ENCODE peak calls at places on chromosomes 11 and 22, in nine cellular contexts. One of them, this sample, is unnamed.

GRCh38 chr11:20355221-20356219 is 8.0 kb upstream of the HTATIP2 start:
- DNase-seq in ovary: no peak
- DNase-seq in transverse colon: peak
- DNase-seq in sigmoid colon: no peak
- DNase-seq in tibial nerve: no peak
- DNase-seq in gastrocnemius medialis: no peak
- DNase-seq in body of pancreas: peak
- DNase-seq in suprapubic skin: no peak
- DNase-seq in IMR-90: peak
- DNase-seq in this sample: peak

GRCh38 chr11:71489311-71490043 is 36.5 kb downstream of the NADSYN1 start:
- DNase-seq in gastrocnemius medialis: no peak
- DNase-seq in body of pancreas: no peak
- DNase-seq in IMR-90: peak
- DNase-seq in tibial nerve: no peak
- DNase-seq in transverse colon: no peak
- DNase-seq in sigmoid colon: peak
- DNase-seq in ovary: no peak
- DNase-seq in suprapubic skin: peak
- DNase-seq in this sample: no peak

GRCh38 chr11:69651834-69652620 is 11.1 kb downstream of the CCND1 start:
- DNase-seq in IMR-90: no peak
- DNase-seq in gastrocnemius medialis: no peak
- DNase-seq in suprapubic skin: no peak
- DNase-seq in transverse colon: no peak
- DNase-seq in body of pancreas: no peak
- DNase-seq in sigmoid colon: no peak
- DNase-seq in ovary: no peak
- DNase-seq in tibial nerve: no peak
- DNase-seq in this sample: peak

GRCh38 chr22:46007848-46008261 is 30.9 kb upstream of the WNT7B start:
- DNase-seq in tibial nerve: peak
- DNase-seq in IMR-90: peak
- DNase-seq in transverse colon: peak
- DNase-seq in sigmoid colon: peak
- DNase-seq in gastrocnemius medialis: peak
- DNase-seq in body of pancreas: peak
- DNase-seq in ovary: peak
- DNase-seq in suprapubic skin: peak
- DNase-seq in this sample: no peak

GRCh38 chr11:24298126-24298525 is 198.7 kb upstream of the LUZP2 start:
- DNase-seq in transverse colon: no peak
- DNase-seq in gastrocnemius medialis: no peak
- DNase-seq in suprapubic skin: no peak
- DNase-seq in sigmoid colon: no peak
- DNase-seq in tibial nerve: no peak
- DNase-seq in ovary: no peak
- DNase-seq in IMR-90: peak
- DNase-seq in body of pancreas: no peak
- DNase-seq in this sample: no peak

GRCh38 chr22:32698926-32699619 is 102.4 kb upstream of the TIMP3 start:
- DNase-seq in suprapubic skin: peak
- DNase-seq in body of pancreas: peak
- DNase-seq in sigmoid colon: peak
- DNase-seq in transverse colon: peak
- DNase-seq in ovary: no peak
- DNase-seq in IMR-90: no peak
- DNase-seq in gastrocnemius medialis: no peak
- DNase-seq in tibial nerve: peak
- DNase-seq in this sample: no peak

GRCh38 chr11:32448232-32448631 is 12.9 kb upstream of the WT1 start:
- DNase-seq in transverse colon: no peak
- DNase-seq in IMR-90: no peak
- DNase-seq in suprapubic skin: no peak
- DNase-seq in tibial nerve: no peak
- DNase-seq in ovary: no peak
- DNase-seq in gastrocnemius medialis: no peak
- DNase-seq in body of pancreas: no peak
- DNase-seq in sigmoid colon: no peak
- DNase-seq in this sample: no peak

GRCh38 chr11:117095301-117096139 is 2.7 kb downstream of the SIK3 start:
- DNase-seq in sigmoid colon: no peak
- DNase-seq in transverse colon: no peak
- DNase-seq in tibial nerve: no peak
- DNase-seq in ovary: no peak
- DNase-seq in IMR-90: peak
- DNase-seq in body of pancreas: no peak
- DNase-seq in suprapubic skin: no peak
- DNase-seq in gastrocnemius medialis: no peak
- DNase-seq in this sample: no peak

GRCh38 chr11:68497761-68498160 is 37.2 kb downstream of the PPP6R3 start:
- DNase-seq in ovary: no peak
- DNase-seq in IMR-90: no peak
- DNase-seq in suprapubic skin: no peak
- DNase-seq in sigmoid colon: no peak
- DNase-seq in transverse colon: no peak
- DNase-seq in tibial nerve: no peak
- DNase-seq in gastrocnemius medialis: no peak
- DNase-seq in body of pancreas: no peak
- DNase-seq in this sample: no peak

GRCh38 chr11:43923327-43924111 is 18.9 kb upstream of the C11orf96 start:
- DNase-seq in sigmoid colon: peak
- DNase-seq in body of pancreas: no peak
- DNase-seq in suprapubic skin: no peak
- DNase-seq in transverse colon: no peak
- DNase-seq in IMR-90: peak
- DNase-seq in gastrocnemius medialis: peak
- DNase-seq in ovary: peak
- DNase-seq in tibial nerve: peak
- DNase-seq in this sample: no peak

GRCh38 chr11:104609297-104609696 is 289.0 kb downstream of the CASP12 start:
- DNase-seq in ovary: no peak
- DNase-seq in IMR-90: peak
- DNase-seq in body of pancreas: peak
- DNase-seq in sigmoid colon: no peak
- DNase-seq in suprapubic skin: no peak
- DNase-seq in gastrocnemius medialis: no peak
- DNase-seq in tibial nerve: no peak
- DNase-seq in transverse colon: peak
- DNase-seq in this sample: no peak

GRCh38 chr11:119983240-119983732 is 154.6 kb downstream of the TRIM29 start:
- DNase-seq in IMR-90: no peak
- DNase-seq in body of pancreas: no peak
- DNase-seq in suprapubic skin: no peak
- DNase-seq in ovary: no peak
- DNase-seq in sigmoid colon: no peak
- DNase-seq in gastrocnemius medialis: no peak
- DNase-seq in tibial nerve: no peak
- DNase-seq in transverse colon: no peak
- DNase-seq in this sample: no peak

GRCh38 chr11:126635511-126635910 is 280.0 kb downstream of the ST3GAL4 start:
- DNase-seq in tibial nerve: no peak
- DNase-seq in IMR-90: no peak
- DNase-seq in suprapubic skin: no peak
- DNase-seq in body of pancreas: no peak
- DNase-seq in gastrocnemius medialis: no peak
- DNase-seq in sigmoid colon: no peak
- DNase-seq in ovary: no peak
- DNase-seq in transverse colon: no peak
- DNase-seq in this sample: no peak

GRCh38 chr11:15829312-15829711 is 527.0 kb downstream of the SOX6 start:
- DNase-seq in tibial nerve: no peak
- DNase-seq in suprapubic skin: no peak
- DNase-seq in ovary: no peak
- DNase-seq in IMR-90: no peak
- DNase-seq in gastrocnemius medialis: no peak
- DNase-seq in sigmoid colon: no peak
- DNase-seq in transverse colon: no peak
- DNase-seq in body of pancreas: no peak
- DNase-seq in this sample: no peak

GRCh38 chr11:26193714-26194373 is 138.1 kb upstream of the ANO3 start:
- DNase-seq in ovary: no peak
- DNase-seq in transverse colon: no peak
- DNase-seq in suprapubic skin: no peak
- DNase-seq in IMR-90: peak
- DNase-seq in sigmoid colon: no peak
- DNase-seq in gastrocnemius medialis: no peak
- DNase-seq in body of pancreas: no peak
- DNase-seq in tibial nerve: no peak
- DNase-seq in this sample: no peak

GRCh38 chr11:103494491-103494890 is 385.3 kb downstream of the DYNC2H1 start:
- DNase-seq in ovary: no peak
- DNase-seq in suprapubic skin: no peak
- DNase-seq in sigmoid colon: no peak
- DNase-seq in tibial nerve: no peak
- DNase-seq in body of pancreas: no peak
- DNase-seq in gastrocnemius medialis: no peak
- DNase-seq in IMR-90: no peak
- DNase-seq in transverse colon: no peak
- DNase-seq in this sample: no peak

GRCh38 chr22:26945565-26945964 is 288.2 kb downstream of the MIAT start:
- DNase-seq in tibial nerve: no peak
- DNase-seq in transverse colon: no peak
- DNase-seq in suprapubic skin: no peak
- DNase-seq in sigmoid colon: no peak
- DNase-seq in body of pancreas: no peak
- DNase-seq in gastrocnemius medialis: no peak
- DNase-seq in ovary: no peak
- DNase-seq in IMR-90: no peak
- DNase-seq in this sample: no peak

GRCh38 chr22:20542736-20543135 is 35.3 kb downstream of the MED15 start:
- DNase-seq in IMR-90: no peak
- DNase-seq in tibial nerve: no peak
- DNase-seq in sigmoid colon: no peak
- DNase-seq in gastrocnemius medialis: no peak
- DNase-seq in body of pancreas: no peak
- DNase-seq in suprapubic skin: no peak
- DNase-seq in transverse colon: no peak
- DNase-seq in ovary: no peak
- DNase-seq in this sample: no peak

GRCh38 chr11:14300661-14301304 is 58.2 kb downstream of the RRAS2 start:
- DNase-seq in ovary: peak
- DNase-seq in gastrocnemius medialis: peak
- DNase-seq in body of pancreas: peak
- DNase-seq in suprapubic skin: no peak
- DNase-seq in tibial nerve: peak
- DNase-seq in sigmoid colon: peak
- DNase-seq in transverse colon: peak
- DNase-seq in IMR-90: peak
- DNase-seq in this sample: no peak

GRCh38 chr11:129643031-129643721 is 172.5 kb upstream of the TMEM45B start:
- DNase-seq in tibial nerve: no peak
- DNase-seq in ovary: no peak
- DNase-seq in sigmoid colon: no peak
- DNase-seq in transverse colon: no peak
- DNase-seq in suprapubic skin: no peak
- DNase-seq in body of pancreas: no peak
- DNase-seq in gastrocnemius medialis: no peak
- DNase-seq in IMR-90: peak
- DNase-seq in this sample: no peak

GRCh38 chr22:50112151-50113118 is 22.6 kb downstream of the MOV10L1 start:
- DNase-seq in gastrocnemius medialis: no peak
- DNase-seq in transverse colon: no peak
- DNase-seq in body of pancreas: peak
- DNase-seq in IMR-90: peak
- DNase-seq in ovary: no peak
- DNase-seq in sigmoid colon: no peak
- DNase-seq in tibial nerve: no peak
- DNase-seq in suprapubic skin: no peak
- DNase-seq in this sample: no peak

DNA sequence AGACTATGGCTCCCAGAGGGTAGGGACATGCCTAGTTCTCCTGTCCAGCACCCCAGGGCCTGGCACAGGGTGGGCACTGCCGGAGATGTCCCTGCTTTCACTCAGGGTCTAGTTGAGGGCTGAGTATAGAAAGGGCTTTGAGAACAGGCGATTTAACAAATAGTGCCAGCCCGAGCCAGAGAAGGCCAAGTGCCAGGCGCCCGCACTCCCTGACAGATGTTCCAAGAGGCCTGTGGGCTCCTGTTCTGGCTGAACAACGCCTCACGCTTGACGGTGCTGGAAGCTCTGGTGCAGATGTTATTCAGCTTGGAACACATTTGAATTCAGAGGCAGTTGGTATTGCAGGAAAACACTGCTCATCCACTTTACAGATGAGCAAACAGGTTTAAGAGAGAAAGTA is 46.5 kb downstream of the NFAM1 start:
- DNase-seq in body of pancreas: no peak
- DNase-seq in ovary: no peak
- DNase-seq in suprapubic skin: no peak
- DNase-seq in sigmoid colon: no peak
- DNase-seq in IMR-90: no peak
- DNase-seq in transverse colon: no peak
- DNase-seq in tibial nerve: no peak
- DNase-seq in gastrocnemius medialis: no peak
- DNase-seq in this sample: no peak
- H3K27ac ChIP-seq in body of pancreas: no peak
- H3K27ac ChIP-seq in ovary: no peak
- H3K27ac ChIP-seq in suprapubic skin: no peak
- H3K27ac ChIP-seq in sigmoid colon: no peak
- H3K27ac ChIP-seq in IMR-90: no peak
- H3K27ac ChIP-seq in transverse colon: no peak
- H3K27ac ChIP-seq in tibial nerve: no peak
- H3K27ac ChIP-seq in gastrocnemius medialis: no peak
- H3K27ac ChIP-seq in this sample: no peak

GRCh38 chr11:62400281-62400680 is 18.6 kb upstream of the SCGB1A1 start:
- DNase-seq in transverse colon: no peak
- DNase-seq in gastrocnemius medialis: no peak
- DNase-seq in sigmoid colon: no peak
- DNase-seq in ovary: peak
- DNase-seq in IMR-90: no peak
- DNase-seq in suprapubic skin: no peak
- DNase-seq in tibial nerve: no peak
- DNase-seq in body of pancreas: no peak
- DNase-seq in this sample: no peak
- TF ChIP-seq POLR2A in transverse colon: no peak
- TF ChIP-seq POLR2A in gastrocnemius medialis: no peak
- TF ChIP-seq POLR2A in sigmoid colon: no peak
- TF ChIP-seq POLR2A in ovary: no peak
- TF ChIP-seq POLR2A in IMR-90: no peak
- TF ChIP-seq POLR2A in suprapubic skin: no peak
- TF ChIP-seq POLR2A in tibial nerve: no peak
- TF ChIP-seq POLR2A in body of pancreas: no peak
- TF ChIP-seq POLR2A in this sample: no peak

GRCh38 chr11:73310661-73311393 is 2.8 kb downstream of the ARHGEF17 start:
- DNase-seq in suprapubic skin: no peak
- DNase-seq in gastrocnemius medialis: no peak
- DNase-seq in transverse colon: no peak
- DNase-seq in sigmoid colon: peak
- DNase-seq in ovary: no peak
- DNase-seq in body of pancreas: no peak
- DNase-seq in tibial nerve: no peak
- DNase-seq in IMR-90: no peak
- DNase-seq in this sample: no peak
- H3K4me3 ChIP-seq in suprapubic skin: peak
- H3K4me3 ChIP-seq in gastrocnemius medialis: peak
- H3K4me3 ChIP-seq in transverse colon: peak
- H3K4me3 ChIP-seq in sigmoid colon: peak
- H3K4me3 ChIP-seq in ovary: peak
- H3K4me3 ChIP-seq in body of pancreas: no peak
- H3K4me3 ChIP-seq in tibial nerve: peak
- H3K4me3 ChIP-seq in IMR-90: peak
- H3K4me3 ChIP-seq in this sample: peak

GRCh38 chr11:57313788-57314135 is 11.0 kb downstream of the TNKS1BP1 start:
- DNase-seq in IMR-90: no peak
- DNase-seq in tibial nerve: no peak
- DNase-seq in ovary: peak
- DNase-seq in sigmoid colon: no peak
- DNase-seq in transverse colon: no peak
- DNase-seq in body of pancreas: no peak
- DNase-seq in gastrocnemius medialis: no peak
- DNase-seq in suprapubic skin: no peak
- DNase-seq in this sample: no peak
- H3K27ac ChIP-seq in IMR-90: no peak
- H3K27ac ChIP-seq in tibial nerve: peak
- H3K27ac ChIP-seq in ovary: no peak
- H3K27ac ChIP-seq in sigmoid colon: no peak
- H3K27ac ChIP-seq in transverse colon: no peak
- H3K27ac ChIP-seq in body of pancreas: peak
- H3K27ac ChIP-seq in gastrocnemius medialis: peak
- H3K27ac ChIP-seq in suprapubic skin: peak
- H3K27ac ChIP-seq in this sample: no peak